ENCODE peak calls at places on chromosome 21, in four cellular contexts. U, F, Z and W are unnamed samples.

GRCh38 chr21:25571726-25572121 is 35.6 kb downstream of the MRPL39 start:
- DNase-seq in F (no peak), Z (no peak), U (no peak), W (no peak)

GRCh38 chr21:32524010-32524719 is 61.2 kb downstream of the TCP10L start:
- DNase-seq in U (no peak), F (no peak), Z (no peak), W (no peak)

GRCh38 chr21:45592208-45592619 is 50.0 kb upstream of the SLC19A1 start:
- DNase-seq in Z (peak; percentile 44), U (peak; percentile 18), F (no peak), W (no peak)

GRCh38 chr21:34669149-34669879 is 520 bp downstream of the CLIC6 start:
- DNase-seq in F (no peak), Z (peak; percentile 81), U (peak; percentile 23), W (no peak)

GRCh38 chr21:42777757-42778344 is 101.5 kb downstream of the WDR4 start:
- DNase-seq in U (no peak), F (peak; percentile 35), Z (no peak), W (peak; percentile 65)

GRCh38 chr21:32412162-32412997 is at the start of gene EVA1C:
- DNase-seq in U (peak; percentile 82), F (peak; percentile 49), Z (peak; percentile 89), W (peak; percentile 66)

GRCh38 chr21:39538453-39539042 is 74.2 kb upstream of the B3GALT5 start:
- DNase-seq in Z (no peak), F (no peak), U (no peak), W (no peak)

GRCh38 chr21:43315244-43316137 is 111.4 kb downstream of the SIK1 start:
- DNase-seq in U (no peak), Z (no peak), F (no peak), W (no peak)

GRCh38 chr21:39444406-39445145 is 1.0 kb downstream of the LCA5L start:
- DNase-seq in Z (no peak), F (no peak), U (no peak), W (no peak)

GRCh38 chr21:31194510-31195293 is 149.4 kb downstream of the TIAM1 start:
- DNase-seq in Z (no peak), F (no peak), U (no peak), W (no peak)

GRCh38 chr21:46142581-46143473 is 12.6 kb downstream of the FTCD start:
- DNase-seq in F (no peak), U (no peak), Z (no peak), W (no peak)

GRCh38 chr21:33296156-33296555 is 28.6 kb upstream of the IFNAR1 start:
- DNase-seq in Z (no peak), F (no peak), U (no peak), W (no peak)

GRCh38 chr21:44498280-44498964 is 41.6 kb downstream of the KRTAP10-1 start:
- DNase-seq in Z (no peak), U (no peak), F (no peak), W (no peak)
- H3K27ac ChIP-seq in Z (no peak overlapping the region), U (no peak overlapping the region), F (peak overlapping the region; percentile 31), W (no peak overlapping the region)

DNA sequence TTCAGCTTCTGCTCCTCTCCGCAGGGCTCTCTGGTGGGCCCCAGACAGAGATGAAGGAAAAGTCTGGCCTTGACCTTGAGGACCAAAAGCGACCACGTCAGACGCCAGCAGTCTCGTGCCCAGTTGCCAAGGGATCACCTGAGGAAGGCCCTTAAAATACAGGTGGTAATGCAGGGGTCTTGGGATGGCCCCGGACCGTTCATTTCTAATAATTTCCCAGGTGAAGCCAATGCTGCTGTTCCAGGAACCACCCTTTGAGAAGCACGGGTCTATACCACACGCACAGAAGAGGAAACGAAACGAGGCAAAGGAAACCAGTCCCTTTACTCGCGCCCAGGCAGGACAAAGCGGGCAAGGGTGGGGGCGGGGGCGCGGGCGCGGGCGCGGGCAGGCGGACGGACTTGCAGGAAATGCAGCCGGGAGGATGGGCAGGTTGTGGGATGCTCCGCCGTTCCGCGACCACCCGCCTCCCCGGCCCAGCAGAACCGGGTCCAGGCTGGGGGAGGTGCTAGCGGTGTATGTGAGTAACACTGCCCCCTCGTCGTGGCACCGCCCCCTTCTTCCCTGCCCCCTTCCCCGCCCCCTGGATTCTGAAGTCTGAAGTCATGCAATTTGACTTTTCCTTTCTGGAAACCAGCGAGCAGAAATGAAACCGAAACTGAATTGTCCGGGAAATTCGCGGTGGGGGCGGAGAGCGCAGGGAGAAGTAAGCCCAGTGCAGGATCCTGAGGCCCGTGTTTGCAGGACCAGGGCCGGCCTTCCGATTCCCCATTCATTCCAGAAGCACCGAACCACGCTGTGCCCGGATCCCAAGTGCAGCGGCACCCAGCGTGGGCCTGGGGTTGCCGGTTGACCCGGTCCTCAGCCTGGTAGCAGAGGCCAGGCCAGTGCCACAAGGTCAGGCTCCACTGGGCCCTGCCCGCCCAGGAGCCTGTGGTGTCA is 5.8 kb upstream of the MX1 start:
- DNase-seq in U (peak; percentile 86), Z (peak; percentile 92), F (peak; percentile 85), W (peak; percentile 48)
- H3K27ac ChIP-seq in U (peak overlapping the region; percentile 86), Z (peak overlapping the region; percentile 93), F (peak overlapping the region; percentile 94), W (peak overlapping the region; percentile 74)

GRCh38 chr21:37535672-37536071 is 169.1 kb downstream of the DYRK1A start:
- DNase-seq in U (no peak), Z (no peak), F (no peak), W (no peak)

GRCh38 chr21:37535130-37535529 is 168.6 kb downstream of the DYRK1A start:
- DNase-seq in Z (no peak), F (no peak), U (no peak), W (no peak)

GRCh38 chr21:37538971-37539590 is 172.5 kb downstream of the DYRK1A start:
- DNase-seq in U (no peak), F (no peak), Z (no peak), W (no peak)

GRCh38 chr21:37536616-37537278 is 170.2 kb downstream of the DYRK1A start:
- DNase-seq in F (no peak), Z (no peak), U (no peak), W (no peak)

DNA sequence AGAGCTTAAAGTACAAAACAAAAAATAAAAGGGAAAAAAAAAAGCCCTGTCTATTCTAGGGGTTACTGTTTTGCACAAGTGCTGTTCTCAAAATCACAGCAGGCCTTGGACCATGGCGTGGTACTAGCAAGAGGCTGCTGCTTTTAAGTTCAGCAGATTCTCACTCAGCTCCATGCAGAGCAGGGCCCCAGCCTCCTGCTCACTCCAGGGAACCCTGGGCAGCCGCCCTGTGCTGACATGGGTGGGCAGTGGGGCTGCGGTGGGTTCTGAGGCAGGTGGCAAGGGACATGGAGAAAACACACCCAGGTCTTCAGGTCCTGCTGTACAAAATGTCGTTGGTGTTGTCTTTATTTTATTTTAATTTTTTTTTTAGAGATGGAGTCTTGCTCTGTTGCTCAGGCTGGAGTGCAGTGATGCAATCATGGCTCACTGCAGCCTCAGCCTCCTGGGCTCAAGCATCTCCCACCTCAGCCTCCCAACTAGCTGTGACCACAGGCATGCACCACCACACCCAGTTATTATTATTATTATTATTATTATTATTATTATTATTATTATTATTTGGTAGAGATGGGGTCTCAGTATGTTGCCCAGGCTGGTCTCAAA is 170.9 kb downstream of the DYRK1A start:
- DNase-seq in Z (no peak), F (no peak), U (no peak), W (no peak)
- H3K27ac ChIP-seq in Z (no peak overlapping the region), F (no peak overlapping the region), U (no peak overlapping the region), W (no peak overlapping the region)

DNA sequence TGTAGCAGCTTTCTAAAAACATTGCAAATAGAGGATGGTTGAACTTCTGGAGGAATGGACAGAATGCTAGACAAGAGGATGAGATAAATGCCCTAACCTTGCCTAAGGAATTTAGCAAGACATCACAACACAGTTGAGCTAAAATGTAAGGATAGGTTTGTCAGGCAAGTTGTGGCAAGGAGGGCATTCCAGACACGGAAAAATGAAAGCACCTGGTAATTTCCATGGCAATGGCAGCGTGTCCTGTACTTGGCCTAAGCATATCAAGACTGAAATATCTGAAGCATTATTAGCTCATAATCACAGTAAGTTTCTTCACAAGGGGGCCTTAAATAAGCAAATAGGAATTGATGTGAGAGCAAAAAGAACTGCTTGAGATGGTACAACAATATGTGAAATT is 105.1 kb upstream of the USP25 start:
- DNase-seq in Z (no peak), U (no peak), F (no peak), W (no peak)
- H3K27ac ChIP-seq in Z (no peak overlapping the region), U (no peak overlapping the region), F (no peak overlapping the region), W (no peak overlapping the region)

GRCh38 chr21:44337428-44337827 is 1.8 kb downstream of the CFAP410 start:
- DNase-seq in U (no peak), Z (no peak), F (no peak), W (no peak)
- H3K27ac ChIP-seq in U (peak overlapping the region; percentile 97), Z (no peak overlapping the region), F (peak overlapping the region; percentile 95), W (peak overlapping the region; percentile 88)

GRCh38 chr21:15659768-15660423 is 69.9 kb upstream of the USP25 start:
- DNase-seq in U (peak; percentile 68), F (no peak), Z (no peak), W (no peak)
- H3K27ac ChIP-seq in U (peak overlapping the region; percentile 70), F (no peak overlapping the region), Z (no peak overlapping the region), W (no peak overlapping the region)